ENCODE peak calls at places on chromosomes 2 and 18, in seven cellular contexts. V is tibial artery, N is WTC11, S is psoas muscle, U is bronchial epithelial cell, A is RKO, T is GM20000. L is an unnamed sample.

GRCh38 chr18:53527365-53527764 is 697.1 kb downstream of the MBD2 start:
- DNase-seq in V (no peak), N (no peak), S (no peak), U (no peak), A (no peak), T (no peak), L (no peak)

GRCh38 chr2:115412501-115412900 is 970.1 kb downstream of the DPP10 start:
- DNase-seq in V (no peak), N (no peak), S (no peak), U (peak), A (no peak), T (no peak), L (no peak)

GRCh38 chr2:164090533-164090932 is 354.7 kb upstream of the FIGN start:
- DNase-seq in V (no peak), N (no peak), S (no peak), U (no peak), A (no peak), T (no peak), L (no peak)

GRCh38 chr2:6384341-6384740 is 481.4 kb downstream of the CMPK2 start:
- DNase-seq in V (no peak), N (no peak), S (no peak), U (no peak), A (no peak), T (no peak), L (no peak)

GRCh38 chr18:48678237-48679115 is 139.6 kb downstream of the CTIF start:
- DNase-seq in V (no peak), N (no peak), S (no peak), U (no peak), A (no peak), T (no peak), L (no peak)

GRCh38 chr18:79611040-79611681 is 68.4 kb upstream of the CTDP1 start:
- DNase-seq in V (peak), N (peak), S (peak), U (peak), A (peak), T (no peak), L (no peak)

GRCh38 chr18:55119434-55119833 is 160.2 kb upstream of the CCDC68 start:
- DNase-seq in V (no peak), N (no peak), S (no peak), U (no peak), A (no peak), T (no peak), L (no peak)

GRCh38 chr2:63776382-63776781 is 65.3 kb upstream of the UGP2 start:
- DNase-seq in V (no peak), N (no peak), S (no peak), U (no peak), A (no peak), T (no peak), L (no peak)

GRCh38 chr18:52348209-52348608 is 8.2 kb downstream of the DCC start:
- DNase-seq in V (no peak), N (peak), S (no peak), U (peak), A (peak), T (no peak), L (no peak)

GRCh38 chr18:65768379-65768778 is 17.6 kb downstream of the CDH7 start:
- DNase-seq in V (no peak), N (no peak), S (no peak), U (peak), A (peak), T (no peak), L (no peak)

GRCh38 chr2:54384301-54385035 is 71.7 kb upstream of the SPTBN1 start:
- DNase-seq in V (no peak), N (peak), S (no peak), U (no peak), A (no peak), T (no peak), L (no peak)

GRCh38 chr2:32750880-32751279 is 123.0 kb downstream of the TTC27 start:
- DNase-seq in V (no peak), N (no peak), S (no peak), U (peak), A (no peak), T (no peak), L (no peak)

GRCh38 chr2:60560734-60561649 is 7.5 kb upstream of the BCL11A start:
- DNase-seq in V (no peak), N (no peak), S (no peak), U (peak), A (peak), T (peak), L (no peak)

GRCh38 chr2:220482751-220483150 is 855.3 kb downstream of the SLC4A3 start:
- DNase-seq in V (no peak), N (no peak), S (no peak), U (no peak), A (no peak), T (no peak), L (no peak)

GRCh38 chr18:63974991-63975390 is 5.1 kb downstream of the SERPINB8 start:
- DNase-seq in V (no peak), N (no peak), S (no peak), U (peak), A (peak), T (no peak), L (no peak)

L was measured in nephron progenitor cell.